ENCODE peak calls at places on chromosomes 13 and 19, in nine cellular contexts. Z is HFF-Myc; L is LoVo; T is mucosa of descending colon; Y is NCI-H1436; O is CD4-positive, alpha-beta T cell; S is activated CD4-positive, alpha-beta T cell treated with anti-CD3 and anti-CD28 coated beads, Interleukin-2, amount 50 U/mL, for 24 hours; W is NCI-H460; F is anterior cingulate cortex. B is an unnamed sample.
A peak's percentile ranks its signal among the peaks of the same experiment; 100 is the strongest.

GRCh38 chr13:38767506-38768265 is 80.8 kb downstream of the FREM2 start:
- DNase-seq in Z (no peak), L (no peak), Y (no peak), F (no peak), S (no peak), W (no peak), T (no peak), O (no peak), B (peak; percentile 87)

GRCh38 chr19:11191273-11191755 is 6.0 kb downstream of the KANK2 start:
- DNase-seq in O (no peak), W (no peak), L (peak; percentile 26), S (no peak), T (peak; percentile 59), F (no peak), Z (no peak), Y (no peak), B (no peak)

GRCh38 chr19:50264483-50265186 is 61.2 kb downstream of the MYH14 start:
- DNase-seq in O (no peak), Z (no peak), F (no peak), T (no peak), Y (no peak), W (no peak), S (no peak), L (no peak), B (no peak)

GRCh38 chr19:40341601-40342482 is 6.4 kb downstream of the C19orf47 start:
- DNase-seq in T (no peak), O (no peak), F (no peak), Y (no peak), W (no peak), L (no peak), Z (no peak), S (no peak), B (no peak)

GRCh38 chr19:42465827-42466280 is 23.1 kb upstream of the CXCL17 start:
- DNase-seq in L (no peak), Z (no peak), S (no peak), W (no peak), O (no peak), T (no peak), F (no peak), Y (no peak), B (no peak)

GRCh38 chr19:2727640-2727944 is 6.4 kb upstream of the DIRAS1 start:
- DNase-seq in O (no peak), Z (no peak), Y (no peak), F (no peak), T (no peak), S (no peak), W (no peak), L (no peak), B (no peak)

GRCh38 chr19:55907286-55907685 is 24.9 kb downstream of the NLRP13 start:
- DNase-seq in S (no peak), F (no peak), Y (no peak), O (no peak), T (no peak), L (no peak), Z (no peak), W (no peak), B (no peak)

GRCh38 chr13:96229356-96229755 is 139.4 kb downstream of the HS6ST3 start:
- DNase-seq in Y (no peak), F (no peak), T (no peak), O (no peak), Z (no peak), W (peak; percentile 5), L (no peak), S (no peak), B (no peak)

GRCh38 chr13:113216165-113217056 is 7.0 kb downstream of the CUL4A start:
- DNase-seq in W (no peak), F (no peak), T (no peak), L (peak; percentile 41), Y (peak; percentile 66), S (no peak), Z (no peak), O (no peak), B (no peak)

GRCh38 chr13:27279506-27279905 is 8.9 kb downstream of the RASL11A start:
- DNase-seq in O (no peak), L (no peak), Z (no peak), Y (no peak), T (no peak), F (no peak), W (no peak), S (no peak), B (no peak)

GRCh38 chr19:49148784-49149651 is 6.2 kb downstream of the HRC start:
- DNase-seq in Y (peak; percentile 98), F (peak; percentile 89), L (peak; percentile 97), O (peak; percentile 70), Z (peak; percentile 76), T (peak; percentile 100), S (peak; percentile 49), W (peak; percentile 93), B (peak; percentile 77)

GRCh38 chr19:42053037-42053935 is 16.7 kb downstream of the GRIK5 start:
- DNase-seq in Y (no peak), T (no peak), L (no peak), O (no peak), F (no peak), W (no peak), S (no peak), Z (no peak), B (no peak)

GRCh38 chr13:28282451-28282850 is 144.1 kb downstream of the PAN3 start:
- DNase-seq in S (no peak), T (no peak), O (no peak), Z (no peak), Y (no peak), L (no peak), W (no peak), F (no peak), B (no peak)

GRCh38 chr13:109148243-109148642 is 518.8 kb downstream of the MYO16 start:
- DNase-seq in S (no peak), F (no peak), Y (no peak), Z (no peak), W (no peak), T (no peak), L (no peak), O (no peak), B (no peak)

GRCh38 chr19:30696514-30696913 is 324.3 kb downstream of the ZNF536 start:
- DNase-seq in S (no peak), Y (no peak), W (no peak), L (no peak), O (no peak), Z (no peak), F (no peak), T (no peak), B (no peak)

GRCh38 chr13:105084931-105085330 is 1450.5 kb downstream of the EFNB2 start:
- DNase-seq in O (no peak), W (no peak), F (no peak), Z (no peak), L (no peak), Y (no peak), S (no peak), T (no peak), B (no peak)

GRCh38 chr13:113400621-113401451 is 36.9 kb upstream of the GRTP1 start:
- DNase-seq in L (no peak), Y (no peak), O (no peak), W (no peak), F (no peak), S (no peak), Z (no peak), T (no peak), B (no peak)

GRCh38 chr19:30083701-30084156 is 141.7 kb downstream of the URI1 start:
- DNase-seq in W (no peak), S (no peak), T (no peak), O (no peak), Z (no peak), L (no peak), Y (no peak), F (no peak), B (no peak)

GRCh38 chr13:105340061-105340606 is 1195.3 kb downstream of the EFNB2 start:
- DNase-seq in Z (no peak), L (no peak), F (no peak), T (no peak), W (no peak), Y (no peak), S (no peak), O (no peak), B (no peak)

GRCh38 chr13:34076319-34076718 is 258.4 kb downstream of the RFC3 start:
- DNase-seq in L (no peak), W (no peak), Z (no peak), O (no peak), S (no peak), F (no peak), T (no peak), Y (no peak), B (no peak)

GRCh38 chr13:76854894-76855293 is 31.3 kb downstream of the KCTD12 start:
- DNase-seq in O (no peak), T (no peak), S (no peak), Z (no peak), Y (no peak), F (no peak), L (no peak), W (no peak), B (no peak)

GRCh38 chr13:37539176-37539575 is 59.4 kb downstream of the POSTN start:
- DNase-seq in W (no peak), F (no peak), T (no peak), S (no peak), Y (no peak), O (no peak), L (no peak), Z (no peak), B (no peak)

GRCh38 chr19:42297034-42297433 is 4.9 kb upstream of the PRR19 start:
- DNase-seq in L (no peak), F (no peak), T (no peak), S (no peak), W (no peak), O (no peak), Y (no peak), Z (no peak), B (no peak)

GRCh38 chr13:48891586-48891985 is 84.1 kb upstream of the FNDC3A start:
- DNase-seq in W (no peak), Y (no peak), F (no peak), Z (no peak), L (no peak), O (no peak), S (no peak), T (no peak), B (no peak)

GRCh38 chr19:4089400-4089908 is 22.8 kb upstream of the ZBTB7A start:
- DNase-seq in F (no peak), O (peak; percentile 25), T (peak; percentile 61), Y (no peak), Z (no peak), S (no peak), L (no peak), W (no peak), B (no peak)

GRCh38 chr19:35451278-35452096 is 3.4 kb downstream of the FFAR2 start:
- DNase-seq in O (no peak), Y (no peak), Z (no peak), F (no peak), L (no peak), T (no peak), S (no peak), W (no peak), B (no peak)

GRCh38 chr13:47555235-47555634 is 445.8 kb downstream of the SUCLA2 start:
- DNase-seq in Y (no peak), L (no peak), Z (no peak), O (no peak), W (peak; percentile 44), S (no peak), F (no peak), T (no peak), B (no peak)

GRCh38 chr13:112943309-112944125 is 25.5 kb upstream of the MCF2L start:
- DNase-seq in T (peak; percentile 70), Z (no peak), F (peak; percentile 54), W (no peak), S (peak; percentile 6), Y (peak; percentile 20), L (peak; percentile 44), O (no peak), B (no peak)

GRCh38 chr13:113458218-113459065 is 5.2 kb upstream of the ADPRHL1 start:
- DNase-seq in Z (no peak), L (no peak), W (no peak), Y (no peak), O (no peak), T (no peak), S (no peak), F (no peak), B (no peak)

GRCh38 chr13:59450218-59450617 is 713.5 kb downstream of the DIAPH3 start:
- DNase-seq in W (no peak), Z (no peak), F (no peak), L (no peak), T (no peak), S (no peak), Y (no peak), O (no peak), B (no peak)

GRCh38 chr19:56668676-56669075 is 2.9 kb downstream of the ZNF835 start:
- DNase-seq in Y (no peak), L (no peak), S (no peak), W (no peak), T (no peak), F (no peak), Z (no peak), O (no peak), B (no peak)

B was measured in putamen.